ENCODE peak calls at places on chromosome 12, in seven cellular contexts. L is posterior vena cava, N is hypothalamus, K is HFF-Myc, V is uterus, C is right lobe of liver, X is right cardiac atrium. Y is an unnamed sample.

GRCh38 chr12:102024765-102025164 is 37.0 kb downstream of the WASHC3 start:
- DNase-seq in L (no peak), N (no peak), K (no peak), V (no peak), C (no peak), X (no peak), Y (no peak)

GRCh38 chr12:47773062-47773857 is at the start of gene SLC48A1:
- DNase-seq in L (peak; percentile 93), N (no peak), K (no peak), V (peak; percentile 80), C (peak; percentile 84), X (peak; percentile 92), Y (no peak)

GRCh38 chr12:44921736-44922135 is 45.6 kb upstream of the NELL2 start:
- DNase-seq in L (no peak), N (no peak), K (no peak), V (no peak), C (no peak), X (no peak), Y (no peak)

GRCh38 chr12:119409043-119409442 is 74.5 kb downstream of the CCDC60 start:
- DNase-seq in L (no peak), N (no peak), K (no peak), V (no peak), C (no peak), X (no peak), Y (no peak)

GRCh38 chr12:52513736-52514135 is 6.5 kb downstream of the KRT5 start:
- DNase-seq in L (no peak), N (no peak), K (no peak), V (no peak), C (no peak), X (no peak), Y (no peak)

GRCh38 chr12:52506858-52507715 is 13.1 kb downstream of the KRT5 start:
- DNase-seq in L (no peak), N (no peak), K (no peak), V (no peak), C (no peak), X (no peak), Y (peak; percentile 66)

GRCh38 chr12:97650242-97650641 is 187.6 kb downstream of the RMST start:
- DNase-seq in L (no peak), N (no peak), K (no peak), V (no peak), C (no peak), X (no peak), Y (peak; percentile 80)

GRCh38 chr12:1804545-1805332 is 15.6 kb upstream of the LRTM2 start:
- DNase-seq in L (peak; percentile 95), N (peak; percentile 77), K (peak; percentile 85), V (peak; percentile 86), C (peak; percentile 87), X (peak; percentile 94), Y (peak; percentile 76)

GRCh38 chr12:117192057-117192456 is 1.8 kb upstream of the FBXO21 start:
- DNase-seq in L (peak; percentile 38), N (no peak), K (no peak), V (no peak), C (no peak), X (no peak), Y (no peak)

GRCh38 chr12:127119600-127120140 is 1147.3 kb upstream of the TMEM132C start:
- DNase-seq in L (no peak), N (no peak), K (no peak), V (no peak), C (no peak), X (no peak), Y (no peak)

GRCh38 chr12:15629108-15629507 is 160.1 kb downstream of the EPS8 start:
- DNase-seq in L (peak; percentile 85), N (no peak), K (peak; percentile 74), V (peak; percentile 72), C (no peak), X (no peak), Y (peak; percentile 82)

GRCh38 chr12:56644654-56645053 is 1.1 kb downstream of the ATP5F1B start:
- DNase-seq in L (no peak), N (no peak), K (no peak), V (no peak), C (no peak), X (no peak), Y (peak; percentile 26)

GRCh38 chr12:111304642-111305071 is 64.2 kb downstream of the PHETA1 start:
- DNase-seq in L (no peak), N (no peak), K (peak; percentile 12), V (no peak), C (no peak), X (no peak), Y (peak; percentile 18)

GRCh38 chr12:131221061-131221945 is 267.6 kb downstream of the ADGRD1 start:
- DNase-seq in L (peak; percentile 68), N (no peak), K (no peak), V (no peak), C (peak; percentile 46), X (no peak), Y (no peak)

GRCh38 chr12:6205144-6205539 is 4.9 kb downstream of the CD9 start:
- DNase-seq in L (peak; percentile 89), N (no peak), K (no peak), V (peak; percentile 78), C (no peak), X (peak; percentile 83), Y (no peak)

GRCh38 chr12:52223411-52224039 is 9.5 kb upstream of the KRT7 start:
- DNase-seq in L (no peak), N (no peak), K (no peak), V (no peak), C (no peak), X (no peak), Y (no peak)

GRCh38 chr12:67943295-67943892 is 45.9 kb upstream of the IFNG-AS1 start:
- DNase-seq in L (no peak), N (peak; percentile 69), K (peak; percentile 69), V (peak; percentile 37), C (no peak), X (no peak), Y (peak; percentile 69)

GRCh38 chr12:68439368-68440045 is 107.3 kb upstream of the MDM1 start:
- DNase-seq in L (no peak), N (no peak), K (no peak), V (no peak), C (no peak), X (no peak), Y (no peak)

GRCh38 chr12:123070267-123071081 is 80.4 kb downstream of the PITPNM2 start:
- DNase-seq in L (no peak), N (no peak), K (no peak), V (no peak), C (no peak), X (no peak), Y (no peak)

GRCh38 chr12:6606331-6607131 is 648 bp downstream of the CHD4 start:
- DNase-seq in L (peak; percentile 90), N (peak; percentile 54), K (no peak), V (peak; percentile 74), C (peak; percentile 84), X (peak; percentile 91), Y (no peak)

GRCh38 chr12:78519422-78519821 is 345.2 kb upstream of the SYT1 start:
- DNase-seq in L (no peak), N (no peak), K (no peak), V (no peak), C (peak; percentile 22), X (no peak), Y (no peak)

GRCh38 chr12:9936597-9936996 is 4.4 kb upstream of the CLEC2A start:
- DNase-seq in L (no peak), N (no peak), K (no peak), V (no peak), C (no peak), X (no peak), Y (no peak)

GRCh38 chr12:84056-84455 is 17.5 kb downstream of the IQSEC3 start:
- DNase-seq in L (no peak), N (no peak), K (no peak), V (no peak), C (no peak), X (no peak), Y (no peak)